ENCODE peak calls at places on chromosomes 5 and 9, in six cellular contexts. X is Calu3; M is CD4-positive, alpha-beta T cell; O is HCT116; Z is BJ; B is cardiac muscle cell. G is an unnamed sample.

GRCh38 chr5:127997131-127997775 is 86.3 kb upstream of the SLC12A2 start:
- DNase-seq in X (no peak), O (no peak), B (no peak), M (no peak), Z (no peak), G (no peak)

GRCh38 chr9:16417101-16417500 is 453.4 kb downstream of the BNC2 start:
- DNase-seq in X (no peak), O (no peak), Z (peak), M (no peak), B (no peak), G (no peak)

GRCh38 chr5:2534970-2535369 is 216.5 kb downstream of the IRX2 start:
- DNase-seq in B (no peak), O (no peak), M (no peak), Z (no peak), X (no peak), G (no peak)

GRCh38 chr9:110180713-110181434 is 27.1 kb downstream of the C9orf152 start:
- DNase-seq in O (no peak), X (peak), Z (peak), M (no peak), B (no peak), G (no peak)

GRCh38 chr9:36140086-36141084 is 3.9 kb downstream of the GLIPR2 start:
- DNase-seq in X (no peak), Z (no peak), M (no peak), B (no peak), O (no peak), G (no peak)

GRCh38 chr9:112844771-112845542 is 45.7 kb downstream of the SLC46A2 start:
- DNase-seq in X (peak), Z (no peak), O (peak), M (peak), B (peak), G (peak)

GRCh38 chr9:88741335-88741734 is 206.4 kb downstream of the NXNL2 start:
- DNase-seq in X (no peak), B (no peak), O (no peak), M (no peak), Z (no peak), G (no peak)

GRCh38 chr9:122325124-122325523 is 45.7 kb upstream of the PTGS1 start:
- DNase-seq in B (no peak), Z (no peak), O (no peak), X (no peak), M (no peak), G (no peak)

GRCh38 chr9:130268521-130269131 is 3.1 kb downstream of the HMCN2 start:
- DNase-seq in X (no peak), O (no peak), Z (no peak), B (no peak), M (no peak), G (no peak)

GRCh38 chr5:133962131-133962530 is 6.3 kb downstream of the C5orf15 start:
- DNase-seq in B (no peak), X (no peak), M (no peak), O (no peak), Z (no peak), G (no peak)

GRCh38 chr9:69498430-69498829 is 173.4 kb downstream of the ENTREP1 start:
- DNase-seq in X (no peak), B (no peak), O (no peak), Z (no peak), M (no peak), G (no peak)

GRCh38 chr5:179406031-179406681 is 60.9 kb upstream of the ADAMTS2 start:
- DNase-seq in Z (no peak), O (no peak), X (no peak), B (peak), M (no peak), G (no peak)

GRCh38 chr5:139946006-139946405 is 97.1 kb downstream of the NRG2 start:
- DNase-seq in Z (no peak), O (no peak), M (no peak), X (no peak), B (no peak), G (no peak)

GRCh38 chr5:139949710-139950109 is 93.4 kb downstream of the NRG2 start:
- DNase-seq in M (no peak), B (no peak), X (no peak), Z (no peak), O (no peak), G (no peak)

GRCh38 chr5:139942243-139942642 is 100.9 kb downstream of the NRG2 start:
- DNase-seq in X (no peak), Z (no peak), B (no peak), O (no peak), M (no peak), G (no peak)

GRCh38 chr5:139950436-139950835 is 92.7 kb downstream of the NRG2 start:
- DNase-seq in Z (no peak), M (no peak), X (no peak), O (no peak), B (no peak), G (no peak)

DNA sequence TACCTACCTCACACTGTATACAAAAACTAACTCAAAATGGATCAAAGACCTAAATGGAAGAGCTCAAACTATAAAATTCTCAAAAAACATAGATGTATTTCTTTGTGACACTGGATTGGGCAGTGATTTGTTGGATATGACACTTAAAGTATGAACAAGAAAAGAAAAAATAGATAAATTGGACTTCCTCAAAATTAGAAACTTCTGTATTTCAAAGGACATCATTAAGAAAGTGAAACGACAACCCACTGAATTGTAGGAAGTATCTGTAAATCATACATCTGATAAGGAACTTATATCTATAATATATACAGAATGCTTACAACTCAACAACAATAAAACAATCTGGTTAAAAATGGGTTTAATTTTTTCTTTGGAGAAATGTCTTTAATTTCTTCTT is 96.7 kb downstream of the NRG2 start:
- DNase-seq in X (no peak), Z (no peak), M (no peak), O (no peak), B (no peak), G (no peak)
- TF ChIP-seq CTCF in X (no peak), Z (no peak), M (no peak), O (no peak), B (no peak), G (no peak)

DNA sequence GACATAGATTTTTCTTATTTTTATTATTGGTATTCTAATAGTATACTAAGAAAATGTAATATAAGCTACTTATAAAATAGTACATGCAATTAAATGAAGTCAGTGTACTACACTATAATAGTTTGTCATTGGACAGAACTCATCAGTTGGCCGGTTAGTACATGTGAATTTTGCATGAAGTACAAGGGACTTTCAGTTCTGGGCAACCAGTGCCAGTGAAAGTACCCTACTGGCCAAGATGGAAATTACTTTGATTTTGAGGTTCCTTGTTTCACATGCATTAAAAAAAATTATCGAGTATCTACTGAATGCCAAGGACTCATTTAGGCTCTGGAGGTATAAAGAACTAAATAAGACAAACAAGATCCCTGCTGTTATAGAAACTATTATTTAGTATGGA is 213.4 kb upstream of the ELL2 start:
- DNase-seq in O (peak), B (no peak), X (no peak), M (no peak), Z (no peak), G (no peak)
- TF ChIP-seq CTCF in O (peak), B (peak), X (peak), M (peak), Z (no peak), G (no peak)

GRCh38 chr5:43000914-43001313 is 39.2 kb downstream of the ANXA2R start:
- DNase-seq in M (no peak), B (no peak), O (no peak), Z (no peak), X (peak), G (no peak)
- TF ChIP-seq CTCF in M (no peak), B (no peak), O (no peak), Z (no peak), X (no peak), G (no peak)

GRCh38 chr5:177982072-177982727 is 13.8 kb downstream of the PROP1 start:
- DNase-seq in Z (no peak), O (peak), X (peak), B (peak), M (no peak), G (no peak)
- TF ChIP-seq CTCF in Z (peak), O (peak), X (peak), B (no peak), M (no peak), G (no peak)

G was measured in natural killer cell.